ENCODE peak calls at places on chromosomes 16 and 17, in five cellular contexts. One of them, this sample, is unnamed.

GRCh38 chr16:58026139-58026704 is 668 bp downstream of the MMP15 start:
- DNase-seq in PC-3: peak
- DNase-seq in gastrocnemius medialis: peak
- DNase-seq in ovary: peak
- DNase-seq in Peyer's patch: no peak
- DNase-seq in this sample: peak

GRCh38 chr17:58302171-58302918 is 21.6 kb upstream of the MPO start:
- DNase-seq in PC-3: no peak
- DNase-seq in gastrocnemius medialis: no peak
- DNase-seq in ovary: no peak
- DNase-seq in Peyer's patch: no peak
- DNase-seq in this sample: no peak

GRCh38 chr16:4694664-4695451 is 1.5 kb downstream of the NUDT16L1 start:
- DNase-seq in PC-3: no peak
- DNase-seq in gastrocnemius medialis: no peak
- DNase-seq in ovary: peak
- DNase-seq in Peyer's patch: no peak
- DNase-seq in this sample: peak

GRCh38 chr16:3959148-3959547 is 78.6 kb upstream of the CREBBP start:
- DNase-seq in PC-3: peak
- DNase-seq in gastrocnemius medialis: no peak
- DNase-seq in ovary: no peak
- DNase-seq in Peyer's patch: no peak
- DNase-seq in this sample: peak

GRCh38 chr16:89505204-89506112 is 2.7 kb upstream of the SPG7 start:
- DNase-seq in PC-3: peak
- DNase-seq in gastrocnemius medialis: peak
- DNase-seq in ovary: peak
- DNase-seq in Peyer's patch: peak
- DNase-seq in this sample: peak

GRCh38 chr17:49000943-49001342 is 3.8 kb downstream of the IGF2BP1 start:
- DNase-seq in PC-3: no peak
- DNase-seq in gastrocnemius medialis: no peak
- DNase-seq in ovary: no peak
- DNase-seq in Peyer's patch: no peak
- DNase-seq in this sample: peak

GRCh38 chr17:7294614-7295153 is at the start of gene YBX2:
- DNase-seq in PC-3: peak
- DNase-seq in gastrocnemius medialis: peak
- DNase-seq in ovary: peak
- DNase-seq in Peyer's patch: peak
- DNase-seq in this sample: no peak

GRCh38 chr16:78892925-78893324 is 707.6 kb downstream of the MAF start:
- DNase-seq in PC-3: no peak
- DNase-seq in gastrocnemius medialis: no peak
- DNase-seq in ovary: no peak
- DNase-seq in Peyer's patch: no peak
- DNase-seq in this sample: no peak

GRCh38 chr16:79970091-79970490 is 369.6 kb upstream of the MAF start:
- DNase-seq in PC-3: no peak
- DNase-seq in gastrocnemius medialis: no peak
- DNase-seq in ovary: no peak
- DNase-seq in Peyer's patch: no peak
- DNase-seq in this sample: no peak

GRCh38 chr17:42246515-42246914 is 29.7 kb downstream of the STAT5B start:
- DNase-seq in PC-3: no peak
- DNase-seq in gastrocnemius medialis: no peak
- DNase-seq in ovary: peak
- DNase-seq in Peyer's patch: no peak
- DNase-seq in this sample: no peak
- TF ChIP-seq CTCF in PC-3: no peak
- TF ChIP-seq CTCF in gastrocnemius medialis: no peak
- TF ChIP-seq CTCF in ovary: no peak
- TF ChIP-seq CTCF in Peyer's patch: no peak
- TF ChIP-seq CTCF in this sample: no peak

GRCh38 chr17:77404812-77405581 is 264.2 kb downstream of the SEC14L1 start:
- DNase-seq in PC-3: peak
- DNase-seq in gastrocnemius medialis: no peak
- DNase-seq in ovary: no peak
- DNase-seq in Peyer's patch: peak
- DNase-seq in this sample: peak
- H3K4me3 ChIP-seq in PC-3: no peak
- H3K4me3 ChIP-seq in gastrocnemius medialis: no peak
- H3K4me3 ChIP-seq in ovary: no peak
- H3K4me3 ChIP-seq in Peyer's patch: peak
- H3K4me3 ChIP-seq in this sample: no peak

GRCh38 chr17:71460943-71461342 is 659.9 kb upstream of the SOX9 start:
- DNase-seq in PC-3: peak
- DNase-seq in gastrocnemius medialis: no peak
- DNase-seq in ovary: no peak
- DNase-seq in Peyer's patch: no peak
- DNase-seq in this sample: peak
- TF ChIP-seq CTCF in PC-3: peak
- TF ChIP-seq CTCF in gastrocnemius medialis: no peak
- TF ChIP-seq CTCF in ovary: no peak
- TF ChIP-seq CTCF in Peyer's patch: no peak
- TF ChIP-seq CTCF in this sample: peak

DNA sequence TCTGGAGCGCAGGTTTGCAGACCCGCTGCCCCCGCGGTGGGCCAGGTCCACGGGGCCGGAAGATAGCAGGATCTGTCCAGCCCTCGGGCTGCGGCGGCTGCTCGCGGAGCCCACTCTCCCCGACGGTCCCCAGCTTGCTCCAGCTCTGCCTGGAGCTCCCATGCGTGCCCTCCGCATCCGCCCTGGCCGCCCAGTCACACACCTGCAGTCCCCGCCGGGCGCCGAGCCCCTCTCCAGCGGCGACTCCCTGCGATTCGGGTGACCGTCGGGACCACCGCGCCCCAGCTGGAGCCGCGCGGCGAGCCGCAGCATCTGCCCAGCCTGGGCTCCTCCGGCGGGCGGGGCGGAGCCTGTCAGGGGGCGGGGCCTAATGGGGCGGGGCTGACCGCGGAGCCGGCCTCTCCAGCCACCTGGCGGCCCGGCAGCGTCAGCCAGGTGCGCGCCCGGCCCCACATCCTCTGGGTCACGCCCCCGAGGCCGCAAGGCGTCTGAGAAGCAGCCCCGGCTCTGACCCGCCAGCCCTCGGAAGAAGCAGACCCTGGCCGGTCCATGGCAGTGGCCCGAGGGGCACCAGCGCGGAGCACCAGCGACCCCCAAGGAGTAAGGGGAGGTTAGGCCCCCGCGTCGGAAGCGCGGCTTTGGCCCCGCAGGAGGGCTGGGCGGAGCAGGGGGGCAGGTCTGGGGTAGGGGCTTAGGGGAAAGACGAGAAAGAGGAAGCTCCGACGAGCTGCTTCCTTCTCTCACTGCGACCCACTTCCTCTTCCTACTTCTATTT is at the start of gene PIK3R5:
- DNase-seq in PC-3: no peak
- DNase-seq in gastrocnemius medialis: no peak
- DNase-seq in ovary: no peak
- DNase-seq in Peyer's patch: peak
- DNase-seq in this sample: no peak
- H3K4me3 ChIP-seq in PC-3: no peak
- H3K4me3 ChIP-seq in gastrocnemius medialis: peak
- H3K4me3 ChIP-seq in ovary: peak
- H3K4me3 ChIP-seq in Peyer's patch: peak
- H3K4me3 ChIP-seq in this sample: no peak

GRCh38 chr16:24539295-24539849 is at the start of gene RBBP6:
- DNase-seq in PC-3: peak
- DNase-seq in gastrocnemius medialis: peak
- DNase-seq in ovary: peak
- DNase-seq in Peyer's patch: peak
- DNase-seq in this sample: peak
- TF ChIP-seq CTCF in PC-3: peak
- TF ChIP-seq CTCF in gastrocnemius medialis: no peak
- TF ChIP-seq CTCF in ovary: peak
- TF ChIP-seq CTCF in Peyer's patch: peak
- TF ChIP-seq CTCF in this sample: no peak